ENCODE peak calls at places on chromosomes 11 and 22, in ten cellular contexts. P, L, W, T, M, F, C, Z, B and R are unnamed samples.

GRCh38 chr11:3021125-3021524 is 29.0 kb upstream of the NAP1L4 start:
- DNase-seq in F (peak), B (peak), W (peak), M (peak), L (no peak), C (peak), T (peak), Z (no peak), P (no peak), R (peak)

GRCh38 chr11:108027057-108027456 is 18.4 kb downstream of the CUL5 start:
- DNase-seq in P (no peak), T (no peak), L (no peak), C (no peak), F (no peak), Z (no peak), W (no peak), B (no peak), M (no peak), R (no peak)

GRCh38 chr22:42062506-42063190 is 8.0 kb downstream of the NAGA start:
- DNase-seq in P (no peak), W (no peak), B (no peak), L (no peak), Z (no peak), T (no peak), C (no peak), F (no peak), M (no peak), R (no peak)

GRCh38 chr11:61999141-61999975 is 31.9 kb upstream of the FTH1 start:
- DNase-seq in L (no peak), M (peak), Z (no peak), T (no peak), C (no peak), F (no peak), W (no peak), P (no peak), B (no peak), R (no peak)

GRCh38 chr11:120735035-120735434 is 223.5 kb downstream of the GRIK4 start:
- DNase-seq in M (no peak), F (no peak), Z (no peak), W (no peak), C (no peak), P (no peak), B (no peak), L (no peak), T (no peak), R (no peak)

GRCh38 chr11:27282141-27282590 is 80.8 kb downstream of the CCDC34 start:
- DNase-seq in W (no peak), P (no peak), C (no peak), M (peak), T (no peak), B (no peak), F (peak), L (no peak), Z (no peak), R (no peak)

GRCh38 chr22:24156146-24156914 is 25.0 kb upstream of the SUSD2 start:
- DNase-seq in C (peak), Z (no peak), T (peak), P (peak), B (peak), F (peak), M (no peak), W (peak), L (peak), R (peak)

GRCh38 chr11:103035656-103036434 is 56.1 kb downstream of the DCUN1D5 start:
- DNase-seq in P (no peak), T (peak), M (peak), F (peak), W (peak), C (peak), Z (peak), B (no peak), L (peak), R (peak)

GRCh38 chr11:13462311-13462927 is 603 bp downstream of the BTBD10 start:
- DNase-seq in M (peak), Z (peak), T (peak), B (peak), F (peak), C (peak), W (peak), L (no peak), P (peak), R (peak)